ENCODE peak calls at places on chromosomes 3 and 15, in four cellular contexts. One of them, this sample, is unnamed.

GRCh38 chr15:74631935-74632560 is 16.4 kb downstream of the CLK3 start:
- DNase-seq in GM12891: peak
- DNase-seq in GM12878: no peak
- DNase-seq in K562: peak
- DNase-seq in this sample: no peak

GRCh38 chr3:33658971-33659848 is 58.8 kb downstream of the CLASP2 start:
- DNase-seq in GM12891: peak
- DNase-seq in GM12878: peak
- DNase-seq in K562: peak
- DNase-seq in this sample: peak

GRCh38 chr3:155302476-155302875 is 9.0 kb upstream of the STRIT1 start:
- DNase-seq in GM12891: no peak
- DNase-seq in GM12878: no peak
- DNase-seq in K562: no peak
- DNase-seq in this sample: no peak

GRCh38 chr3:141686477-141687280 is 51.4 kb upstream of the RNF7 start:
- DNase-seq in GM12891: no peak
- DNase-seq in GM12878: no peak
- DNase-seq in K562: no peak
- DNase-seq in this sample: no peak

GRCh38 chr3:146517684-146518435 is 26.5 kb downstream of the PLSCR1 start:
- DNase-seq in GM12891: no peak
- DNase-seq in GM12878: no peak
- DNase-seq in K562: peak
- DNase-seq in this sample: no peak

GRCh38 chr3:101292027-101292426 is 28.3 kb downstream of the IMPG2 start:
- DNase-seq in GM12891: no peak
- DNase-seq in GM12878: no peak
- DNase-seq in K562: no peak
- DNase-seq in this sample: no peak

GRCh38 chr3:52055537-52056351 is 627 bp downstream of the DUSP7 start:
- DNase-seq in GM12891: peak
- DNase-seq in GM12878: no peak
- DNase-seq in K562: peak
- DNase-seq in this sample: peak

GRCh38 chr3:113051827-113052226 is 61.0 kb downstream of the GTPBP8 start:
- DNase-seq in GM12891: no peak
- DNase-seq in GM12878: no peak
- DNase-seq in K562: no peak
- DNase-seq in this sample: no peak

GRCh38 chr3:194034556-194035336 is 101.2 kb upstream of the HES1 start:
- DNase-seq in GM12891: no peak
- DNase-seq in GM12878: no peak
- DNase-seq in K562: no peak
- DNase-seq in this sample: no peak

GRCh38 chr3:141093397-141093796 is 42.2 kb downstream of the SPSB4 start:
- DNase-seq in GM12891: no peak
- DNase-seq in GM12878: no peak
- DNase-seq in K562: no peak
- DNase-seq in this sample: no peak

GRCh38 chr3:193052294-193052693 is 134.6 kb upstream of the MB21D2 start:
- DNase-seq in GM12891: no peak
- DNase-seq in GM12878: no peak
- DNase-seq in K562: no peak
- DNase-seq in this sample: no peak

GRCh38 chr3:122975163-122975923 is 52.2 kb downstream of the SEMA5B start:
- DNase-seq in GM12891: peak
- DNase-seq in GM12878: no peak
- DNase-seq in K562: no peak
- DNase-seq in this sample: peak

GRCh38 chr3:177249203-177249602 is 51.9 kb upstream of the TBL1XR1 start:
- DNase-seq in GM12891: no peak
- DNase-seq in GM12878: no peak
- DNase-seq in K562: no peak
- DNase-seq in this sample: no peak

GRCh38 chr3:2921903-2922302 is 188.3 kb downstream of the IL5RA start:
- DNase-seq in GM12891: peak
- DNase-seq in GM12878: peak
- DNase-seq in K562: peak
- DNase-seq in this sample: no peak

GRCh38 chr15:40845036-40845435 is 1.2 kb downstream of the SPINT1 start:
- DNase-seq in GM12891: no peak
- DNase-seq in GM12878: no peak
- DNase-seq in K562: no peak
- DNase-seq in this sample: no peak

GRCh38 chr15:82543155-82543554 is 2.9 kb upstream of the RPS17 start:
- DNase-seq in GM12891: no peak
- DNase-seq in GM12878: no peak
- DNase-seq in K562: peak
- DNase-seq in this sample: no peak

GRCh38 chr15:31268108-31268501 is 58.5 kb upstream of the KLF13 start:
- DNase-seq in GM12891: no peak
- DNase-seq in GM12878: no peak
- DNase-seq in K562: no peak
- DNase-seq in this sample: peak

GRCh38 chr3:185400340-185400667 is 37.4 kb downstream of the MAP3K13 start:
- DNase-seq in GM12891: no peak
- DNase-seq in GM12878: no peak
- DNase-seq in K562: no peak
- DNase-seq in this sample: no peak

GRCh38 chr3:181704421-181705066 is 7.2 kb upstream of the SOX2 start:
- DNase-seq in GM12891: no peak
- DNase-seq in GM12878: no peak
- DNase-seq in K562: no peak
- DNase-seq in this sample: no peak

GRCh38 chr15:86935841-86936240 is 856.2 kb downstream of the AGBL1 start:
- DNase-seq in GM12891: no peak
- DNase-seq in GM12878: no peak
- DNase-seq in K562: no peak
- DNase-seq in this sample: no peak

GRCh38 chr3:49427581-49427980 is 1.5 kb downstream of the NICN1 start:
- DNase-seq in GM12891: no peak
- DNase-seq in GM12878: no peak
- DNase-seq in K562: no peak
- DNase-seq in this sample: no peak

GRCh38 chr3:186589856-186590579 is 19.5 kb downstream of the DNAJB11 start:
- DNase-seq in GM12891: no peak
- DNase-seq in GM12878: no peak
- DNase-seq in K562: no peak
- DNase-seq in this sample: no peak

GRCh38 chr3:177196473-177197040 is 725 bp downstream of the TBL1XR1 start:
- DNase-seq in GM12891: no peak
- DNase-seq in GM12878: no peak
- DNase-seq in K562: peak
- DNase-seq in this sample: peak

GRCh38 chr3:149085828-149086231 is 503 bp downstream of the HLTF start:
- DNase-seq in GM12891: no peak
- DNase-seq in GM12878: no peak
- DNase-seq in K562: peak
- DNase-seq in this sample: peak

GRCh38 chr3:4531478-4532025 is 38.4 kb downstream of the ITPR1 start:
- DNase-seq in GM12891: no peak
- DNase-seq in GM12878: no peak
- DNase-seq in K562: peak
- DNase-seq in this sample: peak

GRCh38 chr3:51268132-51268531 is 117.0 kb upstream of the MANF start:
- DNase-seq in GM12891: no peak
- DNase-seq in GM12878: no peak
- DNase-seq in K562: no peak
- DNase-seq in this sample: no peak

GRCh38 chr3:138187296-138188012 is at the start of gene ARMC8:
- DNase-seq in GM12891: peak
- DNase-seq in GM12878: no peak
- DNase-seq in K562: no peak
- DNase-seq in this sample: peak

GRCh38 chr15:61517335-61517734 is 288.2 kb upstream of the RORA start:
- DNase-seq in GM12891: no peak
- DNase-seq in GM12878: no peak
- DNase-seq in K562: no peak
- DNase-seq in this sample: no peak

GRCh38 chr15:39627456-39628130 is 46.7 kb downstream of the THBS1 start:
- DNase-seq in GM12891: no peak
- DNase-seq in GM12878: no peak
- DNase-seq in K562: no peak
- DNase-seq in this sample: no peak

GRCh38 chr3:170869240-170869592 is 779 bp downstream of the RPL22L1 start:
- DNase-seq in GM12891: no peak
- DNase-seq in GM12878: no peak
- DNase-seq in K562: no peak
- DNase-seq in this sample: no peak

GRCh38 chr15:85742186-85742751 is 52.5 kb downstream of the KLHL25 start:
- DNase-seq in GM12891: no peak
- DNase-seq in GM12878: no peak
- DNase-seq in K562: no peak
- DNase-seq in this sample: no peak

GRCh38 chr3:146160233-146160963 is 586 bp downstream of the PLOD2 start:
- DNase-seq in GM12891: no peak
- DNase-seq in GM12878: no peak
- DNase-seq in K562: no peak
- DNase-seq in this sample: no peak

GRCh38 chr15:41568350-41569017 is 9.5 kb downstream of the TYRO3 start:
- DNase-seq in GM12891: no peak
- DNase-seq in GM12878: no peak
- DNase-seq in K562: peak
- DNase-seq in this sample: no peak

GRCh38 chr3:86967062-86967461 is 23.9 kb downstream of the VGLL3 start:
- DNase-seq in GM12891: no peak
- DNase-seq in GM12878: no peak
- DNase-seq in K562: no peak
- DNase-seq in this sample: no peak

GRCh38 chr3:37456270-37456708 is 281.9 kb upstream of the LRRFIP2 start:
- DNase-seq in GM12891: no peak
- DNase-seq in GM12878: no peak
- DNase-seq in K562: no peak
- DNase-seq in this sample: no peak
- TF ChIP-seq SPI1 in GM12891: no peak
- TF ChIP-seq SPI1 in GM12878: no peak
- TF ChIP-seq SPI1 in K562: no peak
- TF ChIP-seq SPI1 in this sample: no peak

DNA sequence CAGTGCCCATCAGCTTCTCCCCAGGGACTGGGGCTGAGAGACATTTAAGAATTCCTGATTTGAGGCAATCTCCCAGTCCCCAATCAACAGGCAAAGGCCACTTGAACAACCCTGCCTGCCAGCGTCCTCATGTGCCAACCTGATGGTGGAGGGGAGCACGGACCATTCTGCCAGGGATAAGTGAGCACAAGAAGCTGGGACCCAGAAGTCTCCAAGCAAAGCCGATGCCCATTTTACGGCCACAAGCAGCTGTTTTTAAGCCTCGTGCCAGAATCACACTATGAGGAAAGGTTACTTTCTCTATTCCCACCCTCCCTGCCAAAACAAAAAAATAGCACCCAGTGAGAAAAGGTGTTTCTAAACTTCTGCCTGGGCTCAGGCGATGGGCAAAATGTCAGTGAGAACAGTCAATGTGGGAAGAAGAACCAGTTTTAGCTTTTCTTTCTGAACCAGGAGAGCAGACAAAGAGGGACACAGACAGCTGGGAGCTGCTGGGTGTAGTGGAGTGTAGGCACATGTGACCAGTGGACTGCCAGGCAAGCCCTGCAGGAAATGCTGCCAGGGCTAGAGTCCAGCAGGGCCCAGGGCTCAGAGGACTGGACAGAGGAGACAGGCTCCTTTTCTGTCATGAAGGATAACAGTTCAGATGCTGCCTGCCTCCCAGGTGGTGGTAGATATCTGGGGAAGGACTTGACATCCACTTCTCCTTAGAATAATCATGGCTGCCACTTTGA is 57.7 kb downstream of the ATP2B2 start:
- DNase-seq in GM12891: no peak
- DNase-seq in GM12878: no peak
- DNase-seq in K562: no peak
- DNase-seq in this sample: no peak
- TF ChIP-seq SPI1 in GM12891: no peak
- TF ChIP-seq SPI1 in GM12878: no peak
- TF ChIP-seq SPI1 in K562: no peak
- TF ChIP-seq SPI1 in this sample: no peak

GRCh38 chr15:68725736-68726135 is 95.0 kb downstream of the ANP32A start:
- DNase-seq in GM12891: no peak
- DNase-seq in GM12878: no peak
- DNase-seq in K562: no peak
- DNase-seq in this sample: peak
- TF ChIP-seq SPI1 in GM12891: no peak
- TF ChIP-seq SPI1 in GM12878: no peak
- TF ChIP-seq SPI1 in K562: no peak
- TF ChIP-seq SPI1 in this sample: peak

GRCh38 chr3:66239513-66240135 is 18.8 kb downstream of the SLC25A26 start:
- DNase-seq in GM12891: no peak
- DNase-seq in GM12878: no peak
- DNase-seq in K562: no peak
- DNase-seq in this sample: no peak
- TF ChIP-seq SPI1 in GM12891: no peak
- TF ChIP-seq SPI1 in GM12878: no peak
- TF ChIP-seq SPI1 in K562: no peak
- TF ChIP-seq SPI1 in this sample: no peak

DNA sequence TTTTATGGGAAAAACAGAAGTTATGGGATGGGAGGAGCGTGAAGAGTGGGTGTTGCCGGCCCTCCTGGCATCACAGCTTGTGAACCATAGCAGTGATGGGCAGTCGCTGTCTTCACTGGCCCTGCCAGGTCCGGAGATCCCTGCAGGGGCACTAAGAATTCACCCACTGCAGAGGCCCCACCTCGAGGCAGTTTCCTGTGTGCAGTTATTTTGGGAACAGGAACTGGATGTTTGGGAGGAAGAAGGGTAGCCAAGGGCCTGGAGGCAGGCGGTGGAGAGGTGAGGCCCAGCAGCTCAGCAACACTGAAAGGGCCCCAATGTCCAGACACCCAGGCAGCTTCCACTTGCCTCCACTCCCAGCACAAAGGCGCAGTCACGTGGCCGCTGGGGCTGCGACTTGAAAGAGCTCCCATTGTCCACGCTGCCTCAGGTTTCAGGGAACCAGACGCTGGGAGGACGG is 255.6 kb downstream of the ZNF621 start:
- DNase-seq in GM12891: no peak
- DNase-seq in GM12878: no peak
- DNase-seq in K562: no peak
- DNase-seq in this sample: no peak
- TF ChIP-seq SPI1 in GM12891: no peak
- TF ChIP-seq SPI1 in GM12878: no peak
- TF ChIP-seq SPI1 in K562: no peak
- TF ChIP-seq SPI1 in this sample: no peak